ENCODE peak calls at places on chromosomes 4 and X, in four cellular contexts. V is AG10803, Q is NCI-H187, O is neural crest cell. I is an unnamed sample.

GRCh38 chrX:12237131-12237530 is 98.9 kb downstream of the FRMPD4 start:
- DNase-seq in V (no peak), Q (no peak), O (no peak), I (no peak)

GRCh38 chrX:143854006-143854405 is 29.9 kb upstream of the UBE2NL start:
- DNase-seq in V (peak; percentile 40), Q (no peak), O (no peak), I (no peak)

GRCh38 chrX:55342533-55343501 is 78.1 kb upstream of the PAGE3 start:
- DNase-seq in V (peak; percentile 3), Q (no peak), O (no peak), I (peak; percentile 0)

GRCh38 chr4:971670-972500 is 1.5 kb downstream of the DGKQ start:
- DNase-seq in V (no peak), Q (no peak), O (no peak), I (no peak)

GRCh38 chrX:73214366-73215094 is at the start of gene NAP1L2:
- DNase-seq in V (peak; percentile 0), Q (no peak), O (peak; percentile 25), I (no peak)

GRCh38 chrX:132636080-132636479 is 147.2 kb upstream of the MBNL3 start:
- DNase-seq in V (peak; percentile 24), Q (no peak), O (no peak), I (no peak)

GRCh38 chr4:120071192-120071795 is 4.6 kb upstream of the MAD2L1 start:
- DNase-seq in V (peak; percentile 70), Q (peak; percentile 0), O (peak; percentile 32), I (no peak)

GRCh38 chrX:10259716-10260115 is 102.9 kb downstream of the CLCN4 start:
- DNase-seq in V (peak; percentile 85), Q (no peak), O (no peak), I (no peak)

GRCh38 chr4:73520821-73521220 is 39.3 kb downstream of the AFM start:
- DNase-seq in V (peak; percentile 69), Q (no peak), O (no peak), I (no peak)

GRCh38 chrX:46840946-46841740 is 4.3 kb downstream of the RP2 start:
- DNase-seq in V (peak; percentile 58), Q (no peak), O (no peak), I (no peak)

GRCh38 chr4:89007338-89007737 is 49.6 kb downstream of the FAM13A start:
- DNase-seq in V (no peak), Q (no peak), O (no peak), I (no peak)

GRCh38 chr4:190020790-190021717 is 6.0 kb downstream of the FRG2 start:
- DNase-seq in V (peak; percentile 34), Q (no peak), O (no peak), I (no peak)

GRCh38 chr4:180710643-180711337 is 1532.4 kb upstream of the TENM3 start:
- DNase-seq in V (no peak), Q (no peak), O (no peak), I (no peak)

GRCh38 chrX:54352677-54353076 is 5.2 kb downstream of the WNK3 start:
- DNase-seq in V (no peak), Q (no peak), O (no peak), I (no peak)

GRCh38 chr4:19039816-19040215 is 1018.3 kb upstream of the LCORL start:
- DNase-seq in V (no peak), Q (no peak), O (no peak), I (no peak)

GRCh38 chr4:122500852-122501501 is 44.5 kb upstream of the IL2 start:
- DNase-seq in V (no peak), Q (no peak), O (no peak), I (no peak)

GRCh38 chr4:140344621-140345020 is 28.8 kb upstream of the SCOC start:
- DNase-seq in V (no peak), Q (no peak), O (no peak), I (no peak)

I was measured in NK-92 treated with Interleukin-12 subunit alpha and Interleukin-12 subunit beta, amount 100 ng/mL, for 24 hours.